ENCODE peak calls at places on chromosomes 13 and 19, in eight cellular contexts. One of them, this sample, is unnamed.

GRCh38 chr13:110359840-110360301 is 52.8 kb downstream of the COL4A2 start:
- DNase-seq in NCI-H1436: no peak
- DNase-seq in stimulated activated CD4-positive, alpha-beta T cell treated with anti-CD3 and anti-CD28 coated beads, TNF-alpha, amount 100 ng/mL, for 1 hour: no peak
- DNase-seq in ELF-1: no peak
- DNase-seq in RWPE1: no peak
- DNase-seq in activated CD4-positive, alpha-beta T cell treated with anti-CD3 and anti-CD28 coated beads, Interleukin-2, amount 50 U/mL, for 4 hours: no peak
- DNase-seq in C1 segment of cervical spinal cord: no peak
- DNase-seq in neural progenitor cell: no peak
- DNase-seq in this sample: no peak

GRCh38 chr13:41505209-41505835 is 48.0 kb downstream of the RGCC start:
- DNase-seq in NCI-H1436: no peak
- DNase-seq in stimulated activated CD4-positive, alpha-beta T cell treated with anti-CD3 and anti-CD28 coated beads, TNF-alpha, amount 100 ng/mL, for 1 hour: no peak
- DNase-seq in ELF-1: no peak
- DNase-seq in RWPE1: no peak
- DNase-seq in activated CD4-positive, alpha-beta T cell treated with anti-CD3 and anti-CD28 coated beads, Interleukin-2, amount 50 U/mL, for 4 hours: no peak
- DNase-seq in C1 segment of cervical spinal cord: no peak
- DNase-seq in neural progenitor cell: no peak
- DNase-seq in this sample: no peak

GRCh38 chr13:106772202-106772601 is 204.3 kb upstream of the ARGLU1 start:
- DNase-seq in NCI-H1436: no peak
- DNase-seq in stimulated activated CD4-positive, alpha-beta T cell treated with anti-CD3 and anti-CD28 coated beads, TNF-alpha, amount 100 ng/mL, for 1 hour: no peak
- DNase-seq in ELF-1: no peak
- DNase-seq in RWPE1: no peak
- DNase-seq in activated CD4-positive, alpha-beta T cell treated with anti-CD3 and anti-CD28 coated beads, Interleukin-2, amount 50 U/mL, for 4 hours: no peak
- DNase-seq in C1 segment of cervical spinal cord: no peak
- DNase-seq in neural progenitor cell: no peak
- DNase-seq in this sample: no peak

GRCh38 chr13:46609726-46610125 is 56.8 kb downstream of the LRCH1 start:
- DNase-seq in NCI-H1436: no peak
- DNase-seq in stimulated activated CD4-positive, alpha-beta T cell treated with anti-CD3 and anti-CD28 coated beads, TNF-alpha, amount 100 ng/mL, for 1 hour: no peak
- DNase-seq in ELF-1: no peak
- DNase-seq in RWPE1: no peak
- DNase-seq in activated CD4-positive, alpha-beta T cell treated with anti-CD3 and anti-CD28 coated beads, Interleukin-2, amount 50 U/mL, for 4 hours: no peak
- DNase-seq in C1 segment of cervical spinal cord: no peak
- DNase-seq in neural progenitor cell: no peak
- DNase-seq in this sample: no peak

GRCh38 chr19:32372726-32373613 is 27.6 kb downstream of the ZNF507 start:
- DNase-seq in NCI-H1436: no peak
- DNase-seq in stimulated activated CD4-positive, alpha-beta T cell treated with anti-CD3 and anti-CD28 coated beads, TNF-alpha, amount 100 ng/mL, for 1 hour: no peak
- DNase-seq in ELF-1: no peak
- DNase-seq in RWPE1: no peak
- DNase-seq in activated CD4-positive, alpha-beta T cell treated with anti-CD3 and anti-CD28 coated beads, Interleukin-2, amount 50 U/mL, for 4 hours: no peak
- DNase-seq in C1 segment of cervical spinal cord: no peak
- DNase-seq in neural progenitor cell: no peak
- DNase-seq in this sample: no peak

GRCh38 chr13:99663908-99664307 is 162.6 kb downstream of the TM9SF2 start:
- DNase-seq in NCI-H1436: no peak
- DNase-seq in stimulated activated CD4-positive, alpha-beta T cell treated with anti-CD3 and anti-CD28 coated beads, TNF-alpha, amount 100 ng/mL, for 1 hour: no peak
- DNase-seq in ELF-1: no peak
- DNase-seq in RWPE1: no peak
- DNase-seq in activated CD4-positive, alpha-beta T cell treated with anti-CD3 and anti-CD28 coated beads, Interleukin-2, amount 50 U/mL, for 4 hours: no peak
- DNase-seq in C1 segment of cervical spinal cord: no peak
- DNase-seq in neural progenitor cell: no peak
- DNase-seq in this sample: no peak

GRCh38 chr19:38277969-38278680 is 13.8 kb downstream of the SPINT2 start:
- DNase-seq in NCI-H1436: no peak
- DNase-seq in stimulated activated CD4-positive, alpha-beta T cell treated with anti-CD3 and anti-CD28 coated beads, TNF-alpha, amount 100 ng/mL, for 1 hour: no peak
- DNase-seq in ELF-1: peak; percentile 83
- DNase-seq in RWPE1: no peak
- DNase-seq in activated CD4-positive, alpha-beta T cell treated with anti-CD3 and anti-CD28 coated beads, Interleukin-2, amount 50 U/mL, for 4 hours: no peak
- DNase-seq in C1 segment of cervical spinal cord: no peak
- DNase-seq in neural progenitor cell: no peak
- DNase-seq in this sample: no peak

GRCh38 chr13:90436697-90437096 is 910.8 kb upstream of the MIR17HG start:
- DNase-seq in NCI-H1436: no peak
- DNase-seq in stimulated activated CD4-positive, alpha-beta T cell treated with anti-CD3 and anti-CD28 coated beads, TNF-alpha, amount 100 ng/mL, for 1 hour: no peak
- DNase-seq in ELF-1: no peak
- DNase-seq in RWPE1: no peak
- DNase-seq in activated CD4-positive, alpha-beta T cell treated with anti-CD3 and anti-CD28 coated beads, Interleukin-2, amount 50 U/mL, for 4 hours: no peak
- DNase-seq in C1 segment of cervical spinal cord: no peak
- DNase-seq in neural progenitor cell: no peak
- DNase-seq in this sample: no peak

GRCh38 chr19:34109596-34109995 is 62.7 kb upstream of the LSM14A start:
- DNase-seq in NCI-H1436: no peak
- DNase-seq in stimulated activated CD4-positive, alpha-beta T cell treated with anti-CD3 and anti-CD28 coated beads, TNF-alpha, amount 100 ng/mL, for 1 hour: no peak
- DNase-seq in ELF-1: no peak
- DNase-seq in RWPE1: no peak
- DNase-seq in activated CD4-positive, alpha-beta T cell treated with anti-CD3 and anti-CD28 coated beads, Interleukin-2, amount 50 U/mL, for 4 hours: no peak
- DNase-seq in C1 segment of cervical spinal cord: no peak
- DNase-seq in neural progenitor cell: no peak
- DNase-seq in this sample: no peak

GRCh38 chr19:18291590-18292459 is 10.4 kb upstream of the JUND start:
- DNase-seq in NCI-H1436: peak; percentile 80
- DNase-seq in stimulated activated CD4-positive, alpha-beta T cell treated with anti-CD3 and anti-CD28 coated beads, TNF-alpha, amount 100 ng/mL, for 1 hour: peak; percentile 56
- DNase-seq in ELF-1: peak; percentile 97
- DNase-seq in RWPE1: peak; percentile 54
- DNase-seq in activated CD4-positive, alpha-beta T cell treated with anti-CD3 and anti-CD28 coated beads, Interleukin-2, amount 50 U/mL, for 4 hours: peak; percentile 61
- DNase-seq in C1 segment of cervical spinal cord: peak; percentile 58
- DNase-seq in neural progenitor cell: peak; percentile 77
- DNase-seq in this sample: no peak

GRCh38 chr19:17302391-17303166 is 646 bp downstream of the ABHD8 start:
- DNase-seq in NCI-H1436: no peak
- DNase-seq in stimulated activated CD4-positive, alpha-beta T cell treated with anti-CD3 and anti-CD28 coated beads, TNF-alpha, amount 100 ng/mL, for 1 hour: no peak
- DNase-seq in ELF-1: peak; percentile 57
- DNase-seq in RWPE1: no peak
- DNase-seq in activated CD4-positive, alpha-beta T cell treated with anti-CD3 and anti-CD28 coated beads, Interleukin-2, amount 50 U/mL, for 4 hours: peak; percentile 25
- DNase-seq in C1 segment of cervical spinal cord: no peak
- DNase-seq in neural progenitor cell: peak; percentile 42
- DNase-seq in this sample: no peak

GRCh38 chr13:57418067-57418677 is 213.4 kb upstream of the PCDH17 start:
- DNase-seq in NCI-H1436: no peak
- DNase-seq in stimulated activated CD4-positive, alpha-beta T cell treated with anti-CD3 and anti-CD28 coated beads, TNF-alpha, amount 100 ng/mL, for 1 hour: no peak
- DNase-seq in ELF-1: no peak
- DNase-seq in RWPE1: no peak
- DNase-seq in activated CD4-positive, alpha-beta T cell treated with anti-CD3 and anti-CD28 coated beads, Interleukin-2, amount 50 U/mL, for 4 hours: no peak
- DNase-seq in C1 segment of cervical spinal cord: no peak
- DNase-seq in neural progenitor cell: no peak
- DNase-seq in this sample: no peak

GRCh38 chr13:109783815-109784589 is 2.4 kb downstream of the IRS2 start:
- DNase-seq in NCI-H1436: no peak
- DNase-seq in stimulated activated CD4-positive, alpha-beta T cell treated with anti-CD3 and anti-CD28 coated beads, TNF-alpha, amount 100 ng/mL, for 1 hour: no peak
- DNase-seq in ELF-1: peak; percentile 57
- DNase-seq in RWPE1: no peak
- DNase-seq in activated CD4-positive, alpha-beta T cell treated with anti-CD3 and anti-CD28 coated beads, Interleukin-2, amount 50 U/mL, for 4 hours: no peak
- DNase-seq in C1 segment of cervical spinal cord: no peak
- DNase-seq in neural progenitor cell: no peak
- DNase-seq in this sample: no peak

GRCh38 chr19:963401-964022 is 20.6 kb upstream of the WDR18 start:
- DNase-seq in NCI-H1436: no peak
- DNase-seq in stimulated activated CD4-positive, alpha-beta T cell treated with anti-CD3 and anti-CD28 coated beads, TNF-alpha, amount 100 ng/mL, for 1 hour: no peak
- DNase-seq in ELF-1: peak; percentile 69
- DNase-seq in RWPE1: no peak
- DNase-seq in activated CD4-positive, alpha-beta T cell treated with anti-CD3 and anti-CD28 coated beads, Interleukin-2, amount 50 U/mL, for 4 hours: no peak
- DNase-seq in C1 segment of cervical spinal cord: no peak
- DNase-seq in neural progenitor cell: no peak
- DNase-seq in this sample: no peak

GRCh38 chr13:102091231-102091630 is 310.6 kb downstream of the FGF14 start:
- DNase-seq in NCI-H1436: no peak
- DNase-seq in stimulated activated CD4-positive, alpha-beta T cell treated with anti-CD3 and anti-CD28 coated beads, TNF-alpha, amount 100 ng/mL, for 1 hour: no peak
- DNase-seq in ELF-1: peak; percentile 61
- DNase-seq in RWPE1: peak; percentile 4
- DNase-seq in activated CD4-positive, alpha-beta T cell treated with anti-CD3 and anti-CD28 coated beads, Interleukin-2, amount 50 U/mL, for 4 hours: no peak
- DNase-seq in C1 segment of cervical spinal cord: no peak
- DNase-seq in neural progenitor cell: peak; percentile 72
- DNase-seq in this sample: no peak

GRCh38 chr19:7224205-7224833 is 69.9 kb downstream of the INSR start:
- DNase-seq in NCI-H1436: no peak
- DNase-seq in stimulated activated CD4-positive, alpha-beta T cell treated with anti-CD3 and anti-CD28 coated beads, TNF-alpha, amount 100 ng/mL, for 1 hour: no peak
- DNase-seq in ELF-1: peak; percentile 23
- DNase-seq in RWPE1: no peak
- DNase-seq in activated CD4-positive, alpha-beta T cell treated with anti-CD3 and anti-CD28 coated beads, Interleukin-2, amount 50 U/mL, for 4 hours: no peak
- DNase-seq in C1 segment of cervical spinal cord: no peak
- DNase-seq in neural progenitor cell: no peak
- DNase-seq in this sample: no peak

GRCh38 chr19:18895038-18895827 is 725 bp downstream of the CERS1 start:
- DNase-seq in NCI-H1436: no peak
- DNase-seq in stimulated activated CD4-positive, alpha-beta T cell treated with anti-CD3 and anti-CD28 coated beads, TNF-alpha, amount 100 ng/mL, for 1 hour: no peak
- DNase-seq in ELF-1: peak; percentile 74
- DNase-seq in RWPE1: peak; percentile 49
- DNase-seq in activated CD4-positive, alpha-beta T cell treated with anti-CD3 and anti-CD28 coated beads, Interleukin-2, amount 50 U/mL, for 4 hours: no peak
- DNase-seq in C1 segment of cervical spinal cord: peak; percentile 95
- DNase-seq in neural progenitor cell: peak; percentile 90
- DNase-seq in this sample: no peak

GRCh38 chr19:15454371-15454800 is 4.6 kb upstream of the WIZ start:
- DNase-seq in NCI-H1436: no peak
- DNase-seq in stimulated activated CD4-positive, alpha-beta T cell treated with anti-CD3 and anti-CD28 coated beads, TNF-alpha, amount 100 ng/mL, for 1 hour: no peak
- DNase-seq in ELF-1: no peak
- DNase-seq in RWPE1: no peak
- DNase-seq in activated CD4-positive, alpha-beta T cell treated with anti-CD3 and anti-CD28 coated beads, Interleukin-2, amount 50 U/mL, for 4 hours: no peak
- DNase-seq in C1 segment of cervical spinal cord: no peak
- DNase-seq in neural progenitor cell: no peak
- DNase-seq in this sample: no peak

GRCh38 chr13:77544365-77544764 is 8.9 kb downstream of the SCEL start:
- DNase-seq in NCI-H1436: no peak
- DNase-seq in stimulated activated CD4-positive, alpha-beta T cell treated with anti-CD3 and anti-CD28 coated beads, TNF-alpha, amount 100 ng/mL, for 1 hour: no peak
- DNase-seq in ELF-1: no peak
- DNase-seq in RWPE1: peak; percentile 48
- DNase-seq in activated CD4-positive, alpha-beta T cell treated with anti-CD3 and anti-CD28 coated beads, Interleukin-2, amount 50 U/mL, for 4 hours: no peak
- DNase-seq in C1 segment of cervical spinal cord: peak; percentile 0
- DNase-seq in neural progenitor cell: no peak
- DNase-seq in this sample: no peak

GRCh38 chr13:113918981-113919646 is 54.8 kb downstream of the C13orf46 start:
- DNase-seq in NCI-H1436: no peak
- DNase-seq in stimulated activated CD4-positive, alpha-beta T cell treated with anti-CD3 and anti-CD28 coated beads, TNF-alpha, amount 100 ng/mL, for 1 hour: no peak
- DNase-seq in ELF-1: no peak
- DNase-seq in RWPE1: no peak
- DNase-seq in activated CD4-positive, alpha-beta T cell treated with anti-CD3 and anti-CD28 coated beads, Interleukin-2, amount 50 U/mL, for 4 hours: no peak
- DNase-seq in C1 segment of cervical spinal cord: no peak
- DNase-seq in neural progenitor cell: no peak
- DNase-seq in this sample: no peak

GRCh38 chr19:48424694-48425219 is 21.0 kb upstream of the GRWD1 start:
- DNase-seq in NCI-H1436: no peak
- DNase-seq in stimulated activated CD4-positive, alpha-beta T cell treated with anti-CD3 and anti-CD28 coated beads, TNF-alpha, amount 100 ng/mL, for 1 hour: no peak
- DNase-seq in ELF-1: peak; percentile 77
- DNase-seq in RWPE1: peak; percentile 63
- DNase-seq in activated CD4-positive, alpha-beta T cell treated with anti-CD3 and anti-CD28 coated beads, Interleukin-2, amount 50 U/mL, for 4 hours: no peak
- DNase-seq in C1 segment of cervical spinal cord: no peak
- DNase-seq in neural progenitor cell: no peak
- DNase-seq in this sample: no peak

GRCh38 chr19:38543807-38544568 is 73.8 kb downstream of the MAP4K1 start:
- DNase-seq in NCI-H1436: peak; percentile 68
- DNase-seq in stimulated activated CD4-positive, alpha-beta T cell treated with anti-CD3 and anti-CD28 coated beads, TNF-alpha, amount 100 ng/mL, for 1 hour: no peak
- DNase-seq in ELF-1: peak; percentile 83
- DNase-seq in RWPE1: peak; percentile 94
- DNase-seq in activated CD4-positive, alpha-beta T cell treated with anti-CD3 and anti-CD28 coated beads, Interleukin-2, amount 50 U/mL, for 4 hours: no peak
- DNase-seq in C1 segment of cervical spinal cord: peak; percentile 80
- DNase-seq in neural progenitor cell: no peak
- DNase-seq in this sample: no peak

GRCh38 chr13:109748677-109749076 is 37.7 kb downstream of the IRS2 start:
- DNase-seq in NCI-H1436: no peak
- DNase-seq in stimulated activated CD4-positive, alpha-beta T cell treated with anti-CD3 and anti-CD28 coated beads, TNF-alpha, amount 100 ng/mL, for 1 hour: no peak
- DNase-seq in ELF-1: no peak
- DNase-seq in RWPE1: no peak
- DNase-seq in activated CD4-positive, alpha-beta T cell treated with anti-CD3 and anti-CD28 coated beads, Interleukin-2, amount 50 U/mL, for 4 hours: no peak
- DNase-seq in C1 segment of cervical spinal cord: no peak
- DNase-seq in neural progenitor cell: no peak
- DNase-seq in this sample: no peak

GRCh38 chr13:111316161-111316730 is 4.2 kb upstream of the TEX29 start:
- DNase-seq in NCI-H1436: no peak
- DNase-seq in stimulated activated CD4-positive, alpha-beta T cell treated with anti-CD3 and anti-CD28 coated beads, TNF-alpha, amount 100 ng/mL, for 1 hour: no peak
- DNase-seq in ELF-1: no peak
- DNase-seq in RWPE1: no peak
- DNase-seq in activated CD4-positive, alpha-beta T cell treated with anti-CD3 and anti-CD28 coated beads, Interleukin-2, amount 50 U/mL, for 4 hours: no peak
- DNase-seq in C1 segment of cervical spinal cord: no peak
- DNase-seq in neural progenitor cell: no peak
- DNase-seq in this sample: no peak

GRCh38 chr13:28423010-28423409 is 71.9 kb downstream of the FLT1 start:
- DNase-seq in NCI-H1436: no peak
- DNase-seq in stimulated activated CD4-positive, alpha-beta T cell treated with anti-CD3 and anti-CD28 coated beads, TNF-alpha, amount 100 ng/mL, for 1 hour: no peak
- DNase-seq in ELF-1: no peak
- DNase-seq in RWPE1: no peak
- DNase-seq in activated CD4-positive, alpha-beta T cell treated with anti-CD3 and anti-CD28 coated beads, Interleukin-2, amount 50 U/mL, for 4 hours: no peak
- DNase-seq in C1 segment of cervical spinal cord: peak; percentile 16
- DNase-seq in neural progenitor cell: no peak
- DNase-seq in this sample: no peak

GRCh38 chr19:32814046-32814445 is 55.5 kb downstream of the SLC7A9 start:
- DNase-seq in NCI-H1436: no peak
- DNase-seq in stimulated activated CD4-positive, alpha-beta T cell treated with anti-CD3 and anti-CD28 coated beads, TNF-alpha, amount 100 ng/mL, for 1 hour: no peak
- DNase-seq in ELF-1: no peak
- DNase-seq in RWPE1: no peak
- DNase-seq in activated CD4-positive, alpha-beta T cell treated with anti-CD3 and anti-CD28 coated beads, Interleukin-2, amount 50 U/mL, for 4 hours: no peak
- DNase-seq in C1 segment of cervical spinal cord: no peak
- DNase-seq in neural progenitor cell: no peak
- DNase-seq in this sample: no peak

GRCh38 chr13:100980171-100980570 is 305.6 kb upstream of the TMTC4 start:
- DNase-seq in NCI-H1436: no peak
- DNase-seq in stimulated activated CD4-positive, alpha-beta T cell treated with anti-CD3 and anti-CD28 coated beads, TNF-alpha, amount 100 ng/mL, for 1 hour: no peak
- DNase-seq in ELF-1: no peak
- DNase-seq in RWPE1: no peak
- DNase-seq in activated CD4-positive, alpha-beta T cell treated with anti-CD3 and anti-CD28 coated beads, Interleukin-2, amount 50 U/mL, for 4 hours: no peak
- DNase-seq in C1 segment of cervical spinal cord: no peak
- DNase-seq in neural progenitor cell: no peak
- DNase-seq in this sample: no peak

GRCh38 chr19:58059681-58060080 is 599 bp downstream of the ZNF135 start:
- DNase-seq in NCI-H1436: no peak
- DNase-seq in stimulated activated CD4-positive, alpha-beta T cell treated with anti-CD3 and anti-CD28 coated beads, TNF-alpha, amount 100 ng/mL, for 1 hour: no peak
- DNase-seq in ELF-1: no peak
- DNase-seq in RWPE1: no peak
- DNase-seq in activated CD4-positive, alpha-beta T cell treated with anti-CD3 and anti-CD28 coated beads, Interleukin-2, amount 50 U/mL, for 4 hours: no peak
- DNase-seq in C1 segment of cervical spinal cord: no peak
- DNase-seq in neural progenitor cell: no peak
- DNase-seq in this sample: no peak